ENCODE peak calls at places on chromosome 22, in four cellular contexts. R is SK-N-SH, H is fibroblast of lung, U is PC-3. N is an unnamed sample.

GRCh38 chr22:48554893-48555552 is 1272.7 kb downstream of the BRD1 start:
- DNase-seq in H (no peak), U (peak; percentile 1), R (no peak), N (no peak)

GRCh38 chr22:25202290-25202921 is 2.7 kb downstream of the CRYBB3 start:
- DNase-seq in R (peak; percentile 89), U (peak; percentile 67), H (peak; percentile 56), N (no peak)

GRCh38 chr22:35839811-35840739 is 122.4 kb downstream of the APOL5 start:
- DNase-seq in H (peak; percentile 98), U (peak; percentile 91), R (peak; percentile 81), N (peak; percentile 95)

GRCh38 chr22:24434472-24435322 is 7.3 kb downstream of the ADORA2A start:
- DNase-seq in H (no peak), R (peak; percentile 17), U (no peak), N (peak; percentile 87)

GRCh38 chr22:23894710-23895598 is 771 bp downstream of the MIF start:
- DNase-seq in H (peak; percentile 79), R (peak; percentile 89), U (peak; percentile 79), N (peak; percentile 95)

GRCh38 chr22:25746012-25746373 is 4.0 kb downstream of the MYO18B start:
- DNase-seq in H (peak; percentile 50), U (peak; percentile 3), R (peak; percentile 78), N (no peak)

GRCh38 chr22:25076281-25076680 is 123.4 kb upstream of the CRYBB3 start:
- DNase-seq in H (no peak), U (no peak), R (no peak), N (no peak)

GRCh38 chr22:29375436-29376076 is 12.8 kb downstream of the AP1B1 start:
- DNase-seq in R (no peak), U (no peak), H (peak; percentile 16), N (no peak)

GRCh38 chr22:19995611-19996339 is 20.8 kb downstream of the ARVCF start:
- DNase-seq in H (peak; percentile 57), R (no peak), U (no peak), N (peak; percentile 92)

GRCh38 chr22:17563936-17564391 is 666 bp downstream of the SLC25A18 start:
- DNase-seq in H (peak; percentile 64), R (no peak), U (no peak), N (peak; percentile 25)

GRCh38 chr22:48492371-48493320 is 1335.0 kb downstream of the BRD1 start:
- DNase-seq in H (peak; percentile 78), U (peak; percentile 58), R (peak; percentile 84), N (peak; percentile 80)

GRCh38 chr22:39493759-39494158 is 8.3 kb upstream of the MIEF1 start:
- DNase-seq in H (peak; percentile 53), R (no peak), U (peak; percentile 76), N (peak; percentile 15)

GRCh38 chr22:49514211-49514610 is 313.5 kb downstream of the BRD1 start:
- DNase-seq in U (no peak), H (no peak), R (no peak), N (no peak)

GRCh38 chr22:49574861-49575702 is 252.6 kb downstream of the BRD1 start:
- DNase-seq in H (no peak), U (no peak), R (peak; percentile 9), N (peak; percentile 68)

GRCh38 chr22:48449466-48450187 is 1378.0 kb downstream of the BRD1 start:
- DNase-seq in U (no peak), H (no peak), R (no peak), N (peak; percentile 49)

GRCh38 chr22:40634119-40634903 is 2.2 kb downstream of the MRTFA start:
- DNase-seq in R (no peak), U (no peak), H (no peak), N (no peak)

GRCh38 chr22:27581688-27582087 is 219.9 kb downstream of the MN1 start:
- DNase-seq in H (peak; percentile 75), R (no peak), U (no peak), N (peak; percentile 85)

GRCh38 chr22:20887375-20887774 is 28.6 kb downstream of the SNAP29 start:
- DNase-seq in R (peak; percentile 77), U (peak; percentile 58), H (no peak), N (peak; percentile 18)

GRCh38 chr22:45210577-45211431 is 29.9 kb downstream of the KIAA0930 start:
- DNase-seq in R (no peak), H (no peak), U (no peak), N (peak; percentile 55)

GRCh38 chr22:35413624-35414023 is 13.7 kb downstream of the MCM5 start:
- DNase-seq in U (no peak), H (no peak), R (no peak), N (no peak)

GRCh38 chr22:21044931-21045584 is 688 bp upstream of the LRRC74B start:
- DNase-seq in R (peak; percentile 64), H (peak; percentile 57), U (peak; percentile 15), N (peak; percentile 69)

GRCh38 chr22:32590556-32590955 is 115.9 kb downstream of the FBXO7 start:
- DNase-seq in R (no peak), H (peak; percentile 84), U (peak; percentile 7), N (no peak)

GRCh38 chr22:20741634-20742581 is 32.0 kb upstream of the SERPIND1 start:
- DNase-seq in H (peak; percentile 34), R (peak; percentile 66), U (peak; percentile 65), N (peak; percentile 68)

GRCh38 chr22:32411388-32411787 is 659 bp downstream of the RTCB start:
- DNase-seq in U (peak; percentile 58), H (peak; percentile 10), R (peak; percentile 12), N (no peak)

GRCh38 chr22:39454385-39454871 is 2.4 kb upstream of the MGAT3 start:
- DNase-seq in H (peak; percentile 45), U (no peak), R (no peak), N (peak; percentile 75)

GRCh38 chr22:25488244-25489020 is 76.0 kb upstream of the GRK3 start:
- DNase-seq in R (peak; percentile 25), H (peak; percentile 56), U (peak; percentile 70), N (peak; percentile 85)

GRCh38 chr22:27990451-27990840 is 71.4 kb upstream of the PITPNB start:
- DNase-seq in H (no peak), R (no peak), U (no peak), N (no peak)

GRCh38 chr22:36280379-36280778 is 27.4 kb downstream of the APOL1 start:
- DNase-seq in U (no peak), R (no peak), H (no peak), N (no peak)

GRCh38 chr22:27133951-27134664 is 476.7 kb downstream of the MIAT start:
- DNase-seq in H (peak; percentile 81), R (no peak), U (peak; percentile 43), N (no peak)

GRCh38 chr22:45262931-45263789 is 21.6 kb upstream of the UPK3A start:
- DNase-seq in R (no peak), U (no peak), H (no peak), N (peak; percentile 85)

GRCh38 chr22:34669001-34669400 is 397.0 kb upstream of the ISX start:
- DNase-seq in U (no peak), R (no peak), H (no peak), N (no peak)

GRCh38 chr22:50696251-50696798 is 23.7 kb downstream of the SHANK3 start:
- DNase-seq in R (no peak), U (no peak), H (no peak), N (no peak)
- H3K9ac ChIP-seq in R (no peak overlapping the region), U (no peak overlapping the region), H (no peak overlapping the region), N (no peak overlapping the region)

GRCh38 chr22:37999236-37999635 is 14.9 kb upstream of the SOX10 start:
- DNase-seq in U (peak; percentile 60), H (no peak), R (no peak), N (no peak)
- H3K27ac ChIP-seq in U (peak overlapping the region; percentile 67), H (no peak overlapping the region), R (no peak overlapping the region), N (no peak overlapping the region)

GRCh38 chr22:47052236-47053012 is 290.0 kb downstream of the TBC1D22A start:
- DNase-seq in R (no peak), U (no peak), H (no peak), N (peak; percentile 59)

GRCh38 chr22:47050601-47051051 is 288.2 kb downstream of the TBC1D22A start:
- DNase-seq in U (no peak), R (no peak), H (no peak), N (peak; percentile 69)

GRCh38 chr22:47053865-47054185 is 291.4 kb downstream of the TBC1D22A start:
- DNase-seq in H (peak; percentile 48), R (no peak), U (peak; percentile 1), N (peak; percentile 45)

GRCh38 chr22:47053013-47053864 is 290.8 kb downstream of the TBC1D22A start:
- DNase-seq in R (no peak), U (no peak), H (no peak), N (peak; percentile 60)

DNA sequence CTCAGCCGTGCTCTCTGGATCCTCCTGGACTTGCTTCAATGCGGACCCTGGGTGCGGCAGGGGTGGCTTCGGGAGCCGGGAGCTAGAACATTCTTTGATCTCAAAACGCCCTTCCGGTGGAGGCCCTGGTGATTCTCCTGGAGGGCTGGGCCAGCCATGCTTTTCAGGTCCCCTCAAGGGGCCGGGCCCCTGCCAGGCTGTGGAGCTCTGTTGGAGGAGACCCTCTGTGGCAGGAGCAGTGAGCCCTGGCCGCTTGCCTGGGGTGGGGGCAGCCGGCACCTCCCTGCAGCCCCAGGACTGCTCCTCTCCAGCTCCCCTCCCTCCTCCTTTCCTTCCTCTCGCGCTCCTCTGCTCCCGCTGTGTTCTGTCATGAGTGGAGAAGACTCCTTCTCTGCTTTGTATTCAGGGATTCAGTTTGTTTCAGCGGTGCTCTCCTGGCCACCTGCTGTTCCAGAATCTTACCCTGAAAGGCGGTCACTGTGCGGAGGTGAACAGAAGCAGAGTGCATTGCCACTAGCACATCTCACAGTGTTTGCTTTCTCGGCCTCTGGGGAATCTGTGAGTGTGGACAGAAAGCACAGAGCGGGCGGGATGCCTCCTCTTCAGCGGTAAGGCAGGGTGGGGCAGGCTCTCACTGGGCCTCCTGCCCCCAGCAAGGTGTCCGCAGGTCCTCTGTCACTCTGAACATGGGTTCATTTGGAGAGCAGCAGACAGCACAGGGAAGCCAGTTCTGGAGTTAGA is 289.2 kb downstream of the TBC1D22A start:
- DNase-seq in R (no peak), H (no peak), U (no peak), N (peak; percentile 40)
- H3K9ac ChIP-seq in R (no peak overlapping the region), H (no peak overlapping the region), U (no peak overlapping the region), N (no peak overlapping the region)

GRCh38 chr22:30681840-30682239 is 12.8 kb upstream of the OSBP2 start:
- DNase-seq in H (no peak), R (no peak), U (no peak), N (no peak)

GRCh38 chr22:30691204-30691603 is 3.5 kb upstream of the OSBP2 start:
- DNase-seq in U (no peak), R (no peak), H (no peak), N (no peak)

GRCh38 chr22:30685178-30685577 is 9.5 kb upstream of the OSBP2 start:
- DNase-seq in H (no peak), R (peak; percentile 44), U (no peak), N (no peak)

GRCh38 chr22:30689622-30690021 is 5.1 kb upstream of the OSBP2 start:
- DNase-seq in U (no peak), R (no peak), H (no peak), N (no peak)

GRCh38 chr22:30687358-30687757 is 7.3 kb upstream of the OSBP2 start:
- DNase-seq in H (no peak), R (no peak), U (no peak), N (no peak)
- H3K27ac ChIP-seq in H (no peak overlapping the region), R (no peak overlapping the region), U (no peak overlapping the region), N (no peak overlapping the region)